ENCODE peak calls at places on chromosomes 4 and X, in six cellular contexts. One of them, this sample, is unnamed.

GRCh38 chrX:44244008-44244407 is 99.5 kb downstream of the EFHC2 start:
- DNase-seq in A549: peak
- DNase-seq in HepG2: no peak
- DNase-seq in H1: no peak
- DNase-seq in GM12878: no peak
- DNase-seq in SK-N-SH: peak
- DNase-seq in this sample: peak

GRCh38 chr4:113433536-113434246 is 327.8 kb downstream of the CAMK2D start:
- DNase-seq in SK-N-SH: no peak
- DNase-seq in H1: no peak
- DNase-seq in A549: no peak
- DNase-seq in HepG2: no peak
- DNase-seq in GM12878: no peak
- DNase-seq in this sample: no peak

GRCh38 chr4:165991325-165992180 is 118.5 kb downstream of the TLL1 start:
- DNase-seq in SK-N-SH: no peak
- DNase-seq in GM12878: no peak
- DNase-seq in HepG2: no peak
- DNase-seq in H1: no peak
- DNase-seq in A549: no peak
- DNase-seq in this sample: no peak

GRCh38 chrX:30580641-30581040 is 3.1 kb upstream of the TASL start:
- DNase-seq in A549: no peak
- DNase-seq in HepG2: no peak
- DNase-seq in SK-N-SH: no peak
- DNase-seq in H1: no peak
- DNase-seq in GM12878: no peak
- DNase-seq in this sample: no peak

GRCh38 chr4:10639664-10640063 is 44.9 kb downstream of the CLNK start:
- DNase-seq in SK-N-SH: no peak
- DNase-seq in A549: no peak
- DNase-seq in GM12878: no peak
- DNase-seq in HepG2: no peak
- DNase-seq in H1: no peak
- DNase-seq in this sample: no peak

GRCh38 chrX:37958493-37959211 is 47.7 kb upstream of the SYTL5 start:
- DNase-seq in H1: no peak
- DNase-seq in HepG2: peak
- DNase-seq in A549: no peak
- DNase-seq in SK-N-SH: no peak
- DNase-seq in GM12878: no peak
- DNase-seq in this sample: no peak

GRCh38 chr4:1011022-1011694 is at the start of gene FGFRL1:
- DNase-seq in A549: peak
- DNase-seq in H1: peak
- DNase-seq in GM12878: no peak
- DNase-seq in HepG2: peak
- DNase-seq in SK-N-SH: peak
- DNase-seq in this sample: peak

GRCh38 chrX:33065415-33065814 is 145.9 kb downstream of the DMD start:
- DNase-seq in A549: no peak
- DNase-seq in SK-N-SH: no peak
- DNase-seq in HepG2: no peak
- DNase-seq in GM12878: no peak
- DNase-seq in H1: no peak
- DNase-seq in this sample: no peak

GRCh38 chr4:93317046-93317445 is 511.5 kb upstream of the ATOH1 start:
- DNase-seq in GM12878: no peak
- DNase-seq in SK-N-SH: no peak
- DNase-seq in H1: no peak
- DNase-seq in A549: no peak
- DNase-seq in HepG2: no peak
- DNase-seq in this sample: no peak

GRCh38 chr4:147825451-147826287 is 93.8 kb downstream of the ARHGAP10 start:
- DNase-seq in H1: no peak
- DNase-seq in A549: no peak
- DNase-seq in SK-N-SH: no peak
- DNase-seq in GM12878: no peak
- DNase-seq in HepG2: no peak
- DNase-seq in this sample: no peak

GRCh38 chr4:151784676-151785075 is 23.9 kb upstream of the GATB start:
- DNase-seq in HepG2: no peak
- DNase-seq in GM12878: no peak
- DNase-seq in H1: no peak
- DNase-seq in SK-N-SH: no peak
- DNase-seq in A549: no peak
- DNase-seq in this sample: no peak

GRCh38 chr4:134465417-134465816 is 263.8 kb upstream of the PABPC4L start:
- DNase-seq in HepG2: no peak
- DNase-seq in A549: no peak
- DNase-seq in H1: no peak
- DNase-seq in SK-N-SH: no peak
- DNase-seq in GM12878: no peak
- DNase-seq in this sample: no peak

GRCh38 chrX:48493890-48494364 is 14.9 kb upstream of the PORCN start:
- DNase-seq in GM12878: no peak
- DNase-seq in H1: peak
- DNase-seq in A549: no peak
- DNase-seq in HepG2: peak
- DNase-seq in SK-N-SH: no peak
- DNase-seq in this sample: peak

GRCh38 chr4:139599594-139600374 is 43.8 kb upstream of the SETD7 start:
- DNase-seq in A549: peak
- DNase-seq in SK-N-SH: no peak
- DNase-seq in GM12878: no peak
- DNase-seq in HepG2: peak
- DNase-seq in H1: no peak
- DNase-seq in this sample: no peak

GRCh38 chr4:149709640-149710039 is 106.0 kb downstream of the IQCM start:
- DNase-seq in GM12878: no peak
- DNase-seq in HepG2: no peak
- DNase-seq in H1: no peak
- DNase-seq in A549: no peak
- DNase-seq in SK-N-SH: no peak
- DNase-seq in this sample: no peak

DNA sequence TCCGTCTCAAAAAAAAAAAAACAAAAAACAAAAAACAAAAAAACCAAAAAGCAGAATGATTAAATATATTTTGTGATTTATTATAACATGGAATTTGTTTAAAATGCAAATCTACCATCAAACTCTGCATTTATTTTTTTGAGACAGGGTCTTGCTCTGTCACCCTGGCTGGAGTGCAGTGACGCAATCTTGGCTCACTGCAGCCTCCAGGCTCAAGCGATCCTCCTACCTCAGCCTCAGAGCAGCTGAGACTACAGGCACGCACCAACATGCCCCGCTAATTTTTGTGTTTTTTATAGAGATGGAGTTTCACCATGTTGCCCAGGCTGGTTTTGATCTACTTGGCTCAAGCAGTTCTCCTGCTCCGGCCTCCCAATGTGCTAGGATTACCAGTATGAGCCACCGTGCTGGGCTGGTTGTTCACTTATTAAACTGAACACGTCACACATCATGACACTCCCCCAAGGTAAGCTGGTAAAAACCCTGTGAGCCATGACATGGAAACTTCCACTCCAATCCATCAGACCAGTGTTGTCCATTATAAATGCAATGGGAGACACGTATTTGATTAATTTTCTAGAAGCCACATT is 45.7 kb downstream of the RBM47 start:
- DNase-seq in H1: no peak
- DNase-seq in SK-N-SH: no peak
- DNase-seq in GM12878: no peak
- DNase-seq in A549: peak
- DNase-seq in HepG2: no peak
- DNase-seq in this sample: no peak
- TF ChIP-seq CHD2 in H1: no peak
- TF ChIP-seq CHD2 in SK-N-SH: no peak
- TF ChIP-seq CHD2 in GM12878: no peak
- TF ChIP-seq CHD2 in A549: no peak
- TF ChIP-seq CHD2 in HepG2: no peak
- TF ChIP-seq CHD2 in this sample: no peak

GRCh38 chr4:39083164-39083563 is 21.1 kb downstream of the KLHL5 start:
- DNase-seq in H1: no peak
- DNase-seq in A549: no peak
- DNase-seq in GM12878: no peak
- DNase-seq in HepG2: no peak
- DNase-seq in SK-N-SH: no peak
- DNase-seq in this sample: no peak

DNA sequence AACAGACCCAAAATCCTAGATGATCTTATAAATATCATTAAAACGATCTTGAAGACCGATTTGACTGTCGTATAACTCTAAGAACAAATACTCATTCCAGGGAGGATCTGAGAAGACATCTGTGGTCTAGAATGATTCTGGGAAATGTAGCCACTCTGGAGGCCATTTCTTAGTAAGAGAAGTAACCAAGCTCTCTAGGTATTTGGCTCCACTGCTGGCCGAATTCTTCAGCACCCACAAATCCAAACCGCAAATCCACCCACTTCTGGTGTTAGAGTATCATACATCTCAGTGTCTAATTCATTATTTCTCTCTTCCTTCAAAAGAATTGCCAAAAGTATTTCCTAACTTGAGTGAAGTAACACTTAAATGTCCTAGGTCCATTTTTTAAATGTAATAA is 23.9 kb downstream of the KLHL5 start:
- DNase-seq in H1: no peak
- DNase-seq in HepG2: no peak
- DNase-seq in SK-N-SH: no peak
- DNase-seq in A549: no peak
- DNase-seq in GM12878: no peak
- DNase-seq in this sample: peak
- TF ChIP-seq CHD2 in H1: no peak
- TF ChIP-seq CHD2 in HepG2: no peak
- TF ChIP-seq CHD2 in SK-N-SH: no peak
- TF ChIP-seq CHD2 in A549: no peak
- TF ChIP-seq CHD2 in GM12878: no peak
- TF ChIP-seq CHD2 in this sample: no peak

GRCh38 chrX:120380699-120381098 is 18.8 kb downstream of the ATP1B4 start:
- DNase-seq in SK-N-SH: no peak
- DNase-seq in GM12878: no peak
- DNase-seq in A549: peak
- DNase-seq in HepG2: peak
- DNase-seq in H1: no peak
- DNase-seq in this sample: no peak
- TF ChIP-seq CHD2 in SK-N-SH: no peak
- TF ChIP-seq CHD2 in GM12878: no peak
- TF ChIP-seq CHD2 in A549: no peak
- TF ChIP-seq CHD2 in HepG2: no peak
- TF ChIP-seq CHD2 in H1: no peak
- TF ChIP-seq CHD2 in this sample: no peak

GRCh38 chr4:186691396-186691795 is 32.3 kb downstream of the FAT1 start:
- DNase-seq in A549: no peak
- DNase-seq in H1: no peak
- DNase-seq in HepG2: no peak
- DNase-seq in SK-N-SH: no peak
- DNase-seq in GM12878: no peak
- DNase-seq in this sample: no peak

GRCh38 chr4:186695392-186695791 is 28.3 kb downstream of the FAT1 start:
- DNase-seq in H1: no peak
- DNase-seq in A549: no peak
- DNase-seq in GM12878: no peak
- DNase-seq in HepG2: no peak
- DNase-seq in SK-N-SH: no peak
- DNase-seq in this sample: no peak

GRCh38 chr4:186689476-186689875 is 34.2 kb downstream of the FAT1 start:
- DNase-seq in HepG2: no peak
- DNase-seq in GM12878: no peak
- DNase-seq in A549: no peak
- DNase-seq in SK-N-SH: no peak
- DNase-seq in H1: no peak
- DNase-seq in this sample: no peak

GRCh38 chr4:186693894-186694293 is 29.8 kb downstream of the FAT1 start:
- DNase-seq in H1: no peak
- DNase-seq in HepG2: no peak
- DNase-seq in SK-N-SH: no peak
- DNase-seq in GM12878: no peak
- DNase-seq in A549: no peak
- DNase-seq in this sample: no peak

DNA sequence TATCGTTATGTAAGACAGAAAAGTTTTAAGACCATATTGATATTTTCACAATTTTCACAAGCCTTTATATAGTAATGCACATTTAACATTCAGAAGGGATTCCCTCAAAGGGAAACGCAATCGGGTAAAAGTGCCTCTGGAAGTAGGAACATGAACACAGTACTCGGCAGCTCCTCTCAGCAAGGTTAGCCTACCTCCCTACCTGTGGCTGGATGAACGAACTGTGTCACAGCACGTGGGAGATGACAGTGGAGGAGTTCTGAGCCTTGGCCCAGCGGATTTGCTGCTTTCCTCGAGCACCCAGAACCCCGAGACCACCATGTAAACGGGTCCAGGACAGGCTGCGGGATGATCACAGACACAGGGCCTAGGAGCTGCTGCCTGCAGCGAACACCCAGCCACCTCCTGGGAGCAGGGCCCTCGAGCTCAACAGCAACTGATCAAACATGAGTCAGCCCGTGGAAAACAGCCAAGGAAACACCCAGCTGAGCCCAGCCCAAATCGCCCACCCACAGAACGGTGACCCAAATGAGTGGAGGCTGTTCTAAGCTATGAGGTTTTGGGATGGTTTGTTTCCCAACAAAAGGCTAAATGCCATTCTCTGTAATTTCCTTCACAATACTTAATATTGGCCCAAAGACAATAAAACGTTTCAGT is 30.4 kb downstream of the FAT1 start:
- DNase-seq in HepG2: no peak
- DNase-seq in GM12878: no peak
- DNase-seq in H1: no peak
- DNase-seq in A549: peak
- DNase-seq in SK-N-SH: no peak
- DNase-seq in this sample: peak
- TF ChIP-seq CHD2 in HepG2: no peak
- TF ChIP-seq CHD2 in GM12878: no peak
- TF ChIP-seq CHD2 in H1: no peak
- TF ChIP-seq CHD2 in A549: no peak
- TF ChIP-seq CHD2 in SK-N-SH: no peak
- TF ChIP-seq CHD2 in this sample: no peak

This sample was measured in K562.